ENCODE peak calls at places on chromosomes 2 and 18, in five cellular contexts. I, H, X, E and G are unnamed samples.

GRCh38 chr18:40607741-40608140 is 1347.3 kb upstream of the PIK3C3 start:
- DNase-seq in I (no peak), H (no peak), X (no peak), E (no peak), G (no peak)

GRCh38 chr18:8401606-8402005 is 207.6 kb upstream of the RAB12 start:
- DNase-seq in I (no peak), H (no peak), X (no peak), E (no peak), G (no peak)

GRCh38 chr2:191927991-191928390 is 81.1 kb upstream of the CAVIN2 start:
- DNase-seq in I (no peak), H (no peak), X (no peak), E (no peak), G (no peak)

GRCh38 chr2:240930631-240931318 is 24.6 kb downstream of the CROCC2 start:
- DNase-seq in I (no peak), H (no peak), X (no peak), E (no peak), G (peak; percentile 46)

GRCh38 chr2:6654279-6654678 is 211.4 kb downstream of the CMPK2 start:
- DNase-seq in I (no peak), H (no peak), X (no peak), E (no peak), G (no peak)

GRCh38 chr2:54499666-54500065 is 43.5 kb downstream of the SPTBN1 start:
- DNase-seq in I (no peak), H (no peak), X (no peak), E (no peak), G (no peak)

GRCh38 chr2:152347076-152347475 is 12.1 kb downstream of the FMNL2 start:
- DNase-seq in I (no peak), H (no peak), X (no peak), E (no peak), G (no peak)

GRCh38 chr2:124668161-124668560 is 643.1 kb downstream of the CNTNAP5 start:
- DNase-seq in I (no peak), H (no peak), X (peak; percentile 29), E (no peak), G (no peak)

GRCh38 chr2:37648316-37649011 is 23.0 kb downstream of the CDC42EP3 start:
- DNase-seq in I (no peak), H (peak; percentile 81), X (no peak), E (peak; percentile 29), G (peak; percentile 82)

DNA sequence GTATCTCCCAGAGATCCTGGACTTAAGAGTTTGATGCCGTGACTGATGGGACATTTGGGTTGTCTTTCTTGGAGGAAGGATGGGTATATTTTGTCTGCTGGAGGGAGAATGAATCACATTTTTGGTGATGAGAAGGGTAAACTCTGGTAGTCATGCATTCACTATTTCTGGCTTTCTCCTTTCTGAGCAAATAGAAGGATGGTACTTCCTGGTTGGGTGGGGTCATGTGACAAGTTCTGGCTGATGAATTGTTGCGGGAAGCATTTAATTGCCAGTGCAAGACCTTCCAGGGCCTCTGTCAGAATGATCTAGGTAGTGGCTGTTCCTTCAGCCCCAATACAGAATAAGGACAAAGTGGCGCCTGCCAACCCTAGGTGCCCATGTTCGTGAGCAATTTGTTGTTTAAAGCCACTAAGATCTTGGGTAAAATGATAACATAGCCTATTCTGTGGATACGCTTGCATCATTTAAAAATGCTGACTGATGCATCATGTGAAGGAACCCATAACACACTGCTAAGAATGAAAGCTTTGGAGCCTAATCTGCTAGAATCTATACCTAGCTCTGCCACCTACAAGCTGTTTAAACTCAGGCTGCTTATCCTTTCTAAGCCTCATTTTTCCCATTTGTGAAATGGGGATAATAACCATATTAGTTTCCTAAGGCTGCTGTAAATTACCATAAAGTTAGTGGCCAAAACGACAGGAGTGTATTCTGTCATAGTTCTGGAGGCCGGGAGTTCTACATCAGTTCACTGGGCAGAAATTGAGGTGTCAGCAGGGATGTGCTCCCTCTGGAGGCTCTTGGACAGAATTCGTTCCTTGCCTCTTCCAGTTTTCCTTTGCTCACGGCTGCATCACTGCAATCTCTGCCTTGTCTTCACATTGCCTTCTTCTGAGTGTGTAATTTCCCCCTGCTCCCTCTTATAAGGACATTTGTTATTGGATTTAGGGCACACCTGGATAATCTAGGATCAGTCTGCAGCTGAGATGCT is 281.3 kb downstream of the AGPS start:
- DNase-seq in I (no peak), H (no peak), X (no peak), E (peak; percentile 4), G (no peak)
- TF ChIP-seq CTCF in I (no peak), H (no peak), X (peak; percentile 15), E (peak; percentile 45), G (no peak)

DNA sequence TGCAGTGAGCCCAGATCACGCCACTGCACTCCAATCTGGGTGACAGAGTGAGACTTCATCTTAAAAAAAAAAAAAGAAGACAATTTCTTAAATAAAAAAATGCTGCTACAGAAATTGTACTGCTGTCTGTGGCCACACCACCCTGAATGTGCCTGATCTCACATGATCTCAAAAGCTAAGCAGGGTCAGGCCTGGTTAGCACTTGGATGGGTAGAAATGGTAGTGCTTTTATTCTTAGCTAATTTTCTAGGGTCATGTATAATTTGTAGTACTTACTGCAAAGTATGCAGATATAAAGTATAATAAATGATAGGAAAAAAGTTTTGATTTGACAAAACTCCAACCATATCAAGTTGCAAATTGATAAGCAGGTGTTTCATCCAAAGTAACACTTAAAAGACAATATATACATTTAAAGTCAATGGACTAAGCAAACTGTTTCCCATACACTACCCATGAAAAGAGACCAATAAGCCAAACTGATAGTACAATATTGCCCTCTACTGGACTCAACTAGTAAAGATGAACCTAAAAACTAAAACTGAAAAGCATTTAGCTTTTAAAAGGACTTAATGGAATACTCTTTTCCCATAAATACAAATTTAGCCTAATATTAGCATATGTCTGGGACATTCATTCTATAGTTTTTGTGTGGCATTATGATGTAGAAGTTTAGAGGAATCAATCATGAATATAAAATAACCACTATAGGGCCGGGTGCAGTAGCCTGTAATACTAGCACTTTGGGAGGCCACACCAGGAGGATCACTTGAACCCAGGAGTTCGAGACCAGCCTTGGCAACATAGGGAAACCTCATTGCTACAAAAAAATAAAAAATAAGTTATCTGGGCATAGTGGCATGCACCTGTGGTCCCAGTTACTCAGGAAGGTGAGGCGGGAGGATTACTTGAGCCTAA is 18.6 kb upstream of the PEX13 start:
- DNase-seq in I (no peak), H (no peak), X (peak; percentile 13), E (peak; percentile 82), G (no peak)
- TF ChIP-seq CTCF in I (peak; percentile 39), H (peak; percentile 64), X (peak; percentile 67), E (peak; percentile 97), G (peak; percentile 27)

GRCh38 chr2:29042581-29043075 is 31.7 kb downstream of the PCARE start:
- DNase-seq in I (no peak), H (no peak), X (peak; percentile 46), E (no peak), G (no peak)

GRCh38 chr2:29041161-29041660 is 33.1 kb downstream of the PCARE start:
- DNase-seq in I (no peak), H (no peak), X (no peak), E (no peak), G (no peak)

GRCh38 chr2:29039718-29040480 is 34.4 kb downstream of the PCARE start:
- DNase-seq in I (no peak), H (no peak), X (no peak), E (no peak), G (no peak)

GRCh38 chr2:29035346-29035745 is 39.0 kb downstream of the PCARE start:
- DNase-seq in I (no peak), H (no peak), X (no peak), E (no peak), G (no peak)

GRCh38 chr2:29040552-29040951 is 33.8 kb downstream of the PCARE start:
- DNase-seq in I (no peak), H (no peak), X (no peak), E (no peak), G (peak; percentile 15)
- TF ChIP-seq CTCF in I (no peak), H (no peak), X (no peak), E (no peak), G (no peak)

DNA sequence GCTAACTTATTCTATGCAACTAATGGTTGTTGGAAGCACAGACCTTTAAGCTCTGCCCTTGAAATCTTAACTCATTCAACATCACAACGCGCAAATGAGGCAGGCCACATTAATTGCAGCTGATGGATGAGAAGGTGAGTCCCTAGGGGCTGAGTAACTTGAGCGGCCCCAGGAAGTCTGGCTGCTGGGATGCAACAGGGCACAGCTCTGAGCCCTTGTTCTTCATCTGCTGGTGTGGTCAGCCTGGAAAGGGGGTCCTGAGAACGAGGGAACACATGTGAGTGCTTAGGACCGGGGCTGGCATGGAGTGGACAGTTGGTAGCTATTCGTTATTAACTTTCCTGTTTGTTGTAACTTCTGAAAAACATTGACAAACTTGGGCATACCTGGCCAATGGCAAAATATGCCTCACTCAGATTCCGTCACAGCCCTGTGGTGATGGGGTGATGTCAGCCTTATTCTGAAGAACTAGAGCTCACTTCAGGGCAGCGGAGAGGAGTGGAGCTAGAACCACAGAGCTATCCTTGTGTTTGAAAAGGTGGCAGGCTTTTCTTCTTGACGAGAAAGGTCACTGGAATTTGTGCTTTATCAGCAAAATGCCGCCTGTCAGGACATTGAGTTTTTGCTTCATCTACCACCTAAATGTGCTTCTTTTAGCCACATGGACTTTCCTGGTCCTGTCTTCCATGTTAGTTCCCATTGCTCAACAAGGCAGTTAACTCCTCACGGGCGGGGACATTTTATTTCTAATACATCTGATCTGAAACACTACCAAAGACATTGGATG is 145.9 kb upstream of the FHL2 start:
- DNase-seq in I (no peak), H (no peak), X (no peak), E (no peak), G (no peak)
- TF ChIP-seq CTCF in I (no peak), H (no peak), X (no peak), E (no peak), G (no peak)

GRCh38 chr2:190277234-190278112 is 42.2 kb downstream of the HIBCH start:
- DNase-seq in I (no peak), H (no peak), X (no peak), E (peak; percentile 22), G (no peak)
- TF ChIP-seq CTCF in I (peak; percentile 42), H (peak; percentile 44), X (peak; percentile 63), E (peak; percentile 80), G (peak; percentile 32)

DNA sequence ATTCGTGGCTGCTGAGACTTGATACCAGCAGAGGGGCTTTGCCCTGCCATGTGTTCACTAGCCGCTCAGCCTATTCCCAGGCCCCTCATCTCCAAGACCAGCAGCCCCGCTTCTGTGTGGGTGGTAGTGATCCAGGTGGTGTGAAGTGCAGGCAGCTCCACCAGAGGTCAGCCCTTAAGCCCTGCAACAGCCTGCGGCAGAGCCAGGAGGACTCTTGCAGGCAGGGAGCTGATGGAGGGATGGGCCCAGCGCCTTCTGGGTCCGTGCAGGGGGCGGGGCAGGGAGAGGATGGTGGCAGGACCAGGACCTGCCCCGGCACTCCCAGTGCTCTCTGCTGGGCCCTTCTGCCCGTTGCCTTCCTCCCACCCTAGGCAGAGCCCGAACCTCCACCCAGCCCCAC is 162.0 kb downstream of the SH3BP4 start:
- DNase-seq in I (no peak), H (no peak), X (no peak), E (no peak), G (no peak)
- TF ChIP-seq CTCF in I (no peak), H (no peak), X (no peak), E (no peak), G (no peak)

GRCh38 chr2:5076599-5076998 is 615.6 kb upstream of the SOX11 start:
- DNase-seq in I (no peak), H (no peak), X (no peak), E (no peak), G (no peak)
- TF ChIP-seq CTCF in I (no peak), H (no peak), X (no peak), E (no peak), G (no peak)